ENCODE peak calls at places on chromosomes 16 and 17, in ten cellular contexts. D is suprapubic skin, F is GM12878, E is NB4, C is stomach, B is lower leg skin, A is GM12891, M is breast epithelium, Q is erythroblast, W is HCT116. S is an unnamed sample.

GRCh38 chr17:82559779-82560642 is 40.5 kb downstream of the FOXK2 start:
- DNase-seq in Q (peak), A (no peak), F (no peak), D (no peak), C (no peak), M (no peak), E (no peak), B (no peak), W (no peak), S (no peak)

GRCh38 chr16:49100366-49100765 is 181.3 kb downstream of the CBLN1 start:
- DNase-seq in E (no peak), C (no peak), D (no peak), M (no peak), A (no peak), B (no peak), F (no peak), Q (no peak), W (no peak), S (no peak)

GRCh38 chr16:85327731-85328664 is 215.7 kb upstream of the CIBAR2 start:
- DNase-seq in W (peak), A (no peak), B (no peak), E (no peak), C (no peak), D (no peak), F (no peak), M (no peak), Q (peak), S (no peak)

GRCh38 chr17:28492352-28493310 is 13.5 kb upstream of the FOXN1 start:
- DNase-seq in F (no peak), D (no peak), Q (no peak), W (no peak), B (no peak), E (no peak), A (no peak), C (no peak), M (peak), S (no peak)

GRCh38 chr17:73729101-73729500 is 84.9 kb upstream of the SDK2 start:
- DNase-seq in A (no peak), M (no peak), C (no peak), D (no peak), Q (no peak), B (no peak), E (no peak), F (no peak), W (no peak), S (no peak)

GRCh38 chr17:11430766-11431165 is 167.5 kb upstream of the DNAH9 start:
- DNase-seq in C (no peak), Q (no peak), A (no peak), D (no peak), B (no peak), E (no peak), W (no peak), F (no peak), M (no peak), S (no peak)

GRCh38 chr17:50483266-50483665 is 4.6 kb downstream of the RSAD1 start:
- DNase-seq in E (no peak), Q (no peak), B (no peak), A (no peak), W (no peak), D (no peak), C (no peak), F (no peak), M (no peak), S (no peak)

GRCh38 chr16:53091508-53092211 is 36.9 kb downstream of the CHD9 start:
- DNase-seq in D (peak), E (peak), C (peak), F (peak), M (peak), W (no peak), B (peak), A (no peak), Q (no peak), S (no peak)

GRCh38 chr16:71885261-71885650 is 1.3 kb upstream of the ZNF821 start:
- DNase-seq in F (no peak), E (peak), Q (peak), C (no peak), W (no peak), A (no peak), M (no peak), D (no peak), B (no peak), S (no peak)

GRCh38 chr16:47342055-47342454 is 118.8 kb downstream of the ITFG1 start:
- DNase-seq in D (no peak), F (no peak), E (no peak), B (no peak), M (no peak), A (no peak), C (no peak), Q (no peak), W (no peak), S (no peak)

GRCh38 chr16:85968041-85968920 is 69.3 kb downstream of the IRF8 start:
- DNase-seq in D (no peak), A (no peak), E (no peak), M (no peak), B (no peak), C (no peak), F (no peak), Q (no peak), W (no peak), S (no peak)

GRCh38 chr16:55469821-55470532 is 9.0 kb upstream of the MMP2 start:
- DNase-seq in M (no peak), C (no peak), D (no peak), A (no peak), B (no peak), F (no peak), W (no peak), E (no peak), Q (no peak), S (no peak)

GRCh38 chr17:67109111-67109510 is 64.8 kb downstream of the CACNG1 start:
- DNase-seq in W (no peak), F (no peak), E (peak), B (no peak), C (no peak), Q (no peak), M (no peak), A (no peak), D (no peak), S (no peak)

GRCh38 chr17:39486242-39486641 is 25.0 kb downstream of the CDK12 start:
- DNase-seq in D (peak), A (no peak), E (no peak), W (no peak), F (no peak), M (no peak), B (no peak), C (peak), Q (no peak), S (no peak)

GRCh38 chr17:46908352-46908751 is 14.6 kb upstream of the GOSR2 start:
- DNase-seq in B (no peak), F (no peak), Q (no peak), A (no peak), E (no peak), W (no peak), C (no peak), D (no peak), M (no peak), S (no peak)

GRCh38 chr16:67571981-67572431 is 9.7 kb downstream of the CTCF start:
- DNase-seq in W (no peak), M (no peak), D (no peak), B (no peak), Q (no peak), E (no peak), C (no peak), F (no peak), A (no peak), S (no peak)

GRCh38 chr17:41664172-41664457 is 24.6 kb upstream of the EIF1 start:
- DNase-seq in F (no peak), Q (no peak), E (no peak), A (no peak), B (no peak), D (no peak), M (no peak), W (no peak), C (no peak), S (no peak)

GRCh38 chr17:41666336-41666680 is 22.4 kb upstream of the EIF1 start:
- DNase-seq in Q (no peak), M (peak), F (peak), C (no peak), D (no peak), W (no peak), E (peak), B (no peak), A (no peak), S (peak)

GRCh38 chr17:41664587-41665565 is 23.8 kb upstream of the EIF1 start:
- DNase-seq in D (no peak), Q (peak), F (no peak), M (no peak), B (no peak), C (no peak), W (no peak), E (no peak), A (no peak), S (no peak)

GRCh38 chr17:41666708-41667279 is 21.9 kb upstream of the EIF1 start:
- DNase-seq in F (peak), C (peak), Q (peak), B (peak), D (peak), A (peak), W (peak), M (peak), E (peak), S (peak)

DNA sequence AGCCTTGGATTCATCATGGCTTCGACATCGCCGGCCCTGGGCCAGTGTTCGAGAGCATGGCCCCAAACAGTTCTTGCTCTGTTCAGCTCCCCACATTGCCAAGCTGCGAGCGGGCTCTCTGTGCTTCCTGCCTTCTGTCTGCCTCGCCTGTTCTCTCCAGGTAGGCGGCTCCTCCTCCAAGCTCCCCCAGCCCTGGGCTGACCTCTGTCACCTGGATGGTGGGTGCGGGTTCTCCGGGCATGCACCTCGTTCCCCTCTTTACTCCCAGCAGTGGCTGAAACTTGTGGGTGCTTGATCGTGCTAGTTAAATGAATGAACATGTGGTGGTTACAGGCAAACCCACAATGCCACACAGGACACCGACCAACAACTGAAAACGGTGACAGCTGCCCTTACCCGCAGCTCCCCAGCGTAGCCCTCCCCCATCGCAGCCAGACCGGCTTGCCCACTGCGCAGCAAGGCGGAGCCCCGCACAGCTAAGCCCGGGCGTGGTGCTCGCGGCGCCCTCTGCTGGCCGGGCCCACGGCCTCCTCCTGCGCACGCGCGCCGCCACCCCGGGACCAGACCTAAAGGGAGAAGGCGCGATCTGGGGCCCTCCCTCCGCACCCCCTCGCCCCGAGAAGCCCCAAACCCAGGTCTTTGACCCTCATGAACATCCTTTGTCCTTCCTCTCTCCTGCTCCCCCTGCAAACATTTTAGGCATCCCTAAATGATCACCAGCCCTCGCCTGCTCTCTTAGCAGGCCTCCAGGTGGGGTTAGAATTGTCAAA is 22.9 kb upstream of the EIF1 start:
- DNase-seq in B (peak), F (peak), D (peak), W (peak), E (peak), C (peak), M (peak), Q (peak), A (peak), S (peak)
- TF ChIP-seq POLR2A in B (no peak), F (peak), D (no peak), W (peak), E (peak), C (no peak), M (peak), Q (peak), A (peak), S (peak)

GRCh38 chr16:29977063-29977462 is 3.4 kb downstream of the TAOK2 start:
- DNase-seq in D (no peak), C (no peak), M (no peak), W (no peak), F (no peak), Q (no peak), A (no peak), E (no peak), B (no peak), S (no peak)
- TF ChIP-seq POLR2A in D (no peak), C (no peak), M (no peak), W (no peak), F (no peak), Q (no peak), A (no peak), E (no peak), B (no peak), S (no peak)

GRCh38 chr17:63659850-63660249 is 37.6 kb downstream of the MAP3K3 start:
- DNase-seq in W (no peak), A (no peak), E (no peak), F (no peak), B (no peak), C (no peak), Q (no peak), M (no peak), D (no peak), S (no peak)
- TF ChIP-seq POLR2A in W (no peak), A (no peak), E (no peak), F (no peak), B (no peak), C (no peak), Q (no peak), M (no peak), D (no peak), S (no peak)

GRCh38 chr17:2337811-2338657 is 733 bp downstream of the SGSM2 start:
- DNase-seq in W (no peak), F (no peak), E (peak), A (peak), C (peak), D (peak), Q (peak), B (no peak), M (peak), S (peak)
- TF ChIP-seq POLR2A in W (no peak), F (no peak), E (no peak), A (no peak), C (no peak), D (no peak), Q (no peak), B (no peak), M (no peak), S (no peak)

DNA sequence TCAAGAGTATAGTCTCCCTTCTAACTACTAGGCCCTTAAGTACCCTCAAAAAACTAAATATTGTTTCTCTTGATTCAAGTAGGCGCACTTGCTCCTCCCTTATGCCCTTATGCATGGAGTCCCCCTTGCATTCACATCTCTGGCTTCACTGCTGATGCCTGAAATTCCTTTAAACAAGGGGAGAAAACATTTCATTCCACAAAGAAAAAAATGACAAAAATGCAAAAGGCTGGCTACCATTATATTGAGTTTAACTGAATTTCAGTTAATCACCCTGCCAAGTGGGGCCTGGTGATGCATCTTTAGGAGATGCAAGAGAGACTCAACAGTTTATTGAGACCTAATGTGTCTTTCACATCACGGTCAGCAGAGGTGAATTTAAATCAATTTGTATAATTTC is 35.6 kb downstream of the CRLF3 start:
- DNase-seq in W (no peak), A (no peak), M (no peak), D (no peak), F (no peak), C (no peak), B (no peak), E (no peak), Q (no peak), S (no peak)
- TF ChIP-seq POLR2A in W (no peak), A (no peak), M (no peak), D (no peak), F (no peak), C (no peak), B (no peak), E (no peak), Q (no peak), S (no peak)

GRCh38 chr17:48995332-48995870 is 1.8 kb upstream of the IGF2BP1 start:
- DNase-seq in F (no peak), D (no peak), M (no peak), Q (peak), A (no peak), W (no peak), E (peak), B (no peak), C (no peak), S (no peak)
- TF ChIP-seq POLR2A in F (no peak), D (no peak), M (no peak), Q (no peak), A (no peak), W (no peak), E (no peak), B (no peak), C (no peak), S (no peak)

S was measured in H54.